ENCODE peak calls at places on chromosomes 6 and 20, in seven cellular contexts. T, F, P, G, A, C and L are unnamed samples.

GRCh38 chr6:47413752-47414516 is 63.7 kb upstream of the CD2AP start:
- DNase-seq in A (peak; percentile 53), G (peak; percentile 35), P (no peak), T (peak; percentile 25), F (peak; percentile 13), C (no peak), L (peak; percentile 12)

GRCh38 chr6:56962451-56962850 is 7.5 kb downstream of the BEND6 start:
- DNase-seq in F (no peak), A (no peak), T (no peak), C (no peak), G (no peak), P (no peak), L (no peak)

GRCh38 chr20:19734811-19735210 is 23.2 kb upstream of the RIN2 start:
- DNase-seq in C (no peak), A (no peak), P (no peak), F (no peak), T (no peak), G (no peak), L (no peak)

GRCh38 chr6:1486387-1486786 is 97.0 kb downstream of the FOXF2 start:
- DNase-seq in F (no peak), P (no peak), G (no peak), T (no peak), A (no peak), C (no peak), L (no peak)

GRCh38 chr6:75296811-75297779 is 12.5 kb upstream of the TMEM30A start:
- DNase-seq in G (no peak), P (no peak), T (no peak), F (no peak), A (peak; percentile 68), C (no peak), L (no peak)

GRCh38 chr6:151004415-151005024 is 139.0 kb downstream of the MTHFD1L start:
- DNase-seq in A (no peak), F (no peak), T (peak; percentile 49), C (no peak), P (no peak), G (peak; percentile 80), L (no peak)

GRCh38 chr20:41669708-41670263 is 51.6 kb upstream of the CHD6 start:
- DNase-seq in T (no peak), G (no peak), C (no peak), A (no peak), P (no peak), F (peak; percentile 55), L (no peak)

GRCh38 chr6:159679091-159680077 is 13.7 kb downstream of the SOD2 start:
- DNase-seq in A (no peak), T (no peak), G (no peak), C (no peak), F (no peak), P (no peak), L (no peak)

GRCh38 chr6:47141963-47142362 is 99.8 kb upstream of the ADGRF1 start:
- DNase-seq in T (no peak), F (no peak), G (no peak), C (no peak), A (no peak), P (no peak), L (no peak)

GRCh38 chr6:131982740-131983259 is 31.6 kb upstream of the CCN2 start:
- DNase-seq in F (no peak), G (peak; percentile 49), A (no peak), T (no peak), C (no peak), P (no peak), L (no peak)

GRCh38 chr6:3211681-3212080 is 15.8 kb downstream of the TUBB2B start:
- DNase-seq in G (no peak), C (no peak), P (no peak), F (no peak), T (no peak), A (no peak), L (no peak)

GRCh38 chr6:149318581-149319286 is 1.2 kb downstream of the TAB2 start:
- DNase-seq in G (no peak), C (no peak), P (no peak), F (no peak), T (no peak), A (peak; percentile 38), L (no peak)

GRCh38 chr20:36859700-36860330 is 16.1 kb upstream of the TLDC2 start:
- DNase-seq in C (no peak), A (no peak), P (no peak), T (no peak), G (no peak), F (no peak), L (no peak)

GRCh38 chr6:133130863-133131262 is 110.3 kb upstream of the EYA4 start:
- DNase-seq in G (no peak), T (no peak), A (no peak), F (peak; percentile 13), P (no peak), C (no peak), L (no peak)

GRCh38 chr6:23454090-23454998 is 671.7 kb upstream of the NRSN1 start:
- DNase-seq in F (no peak), T (no peak), A (peak; percentile 17), C (no peak), G (no peak), P (no peak), L (no peak)

GRCh38 chr6:166394036-166394892 is 11.5 kb upstream of the MPC1 start:
- DNase-seq in T (no peak), A (no peak), C (no peak), F (no peak), G (no peak), P (no peak), L (no peak)

GRCh38 chr6:143843689-143844405 is 709 bp downstream of the LTV1 start:
- DNase-seq in T (no peak), P (no peak), C (no peak), G (no peak), F (no peak), A (peak; percentile 8), L (no peak)

GRCh38 chr6:2047855-2048254 is 197.6 kb downstream of the GMDS start:
- DNase-seq in T (no peak), F (no peak), P (no peak), C (no peak), G (no peak), A (no peak), L (no peak)

GRCh38 chr6:40887904-40888303 is 151.1 kb downstream of the UNC5CL start:
- DNase-seq in T (no peak), F (peak; percentile 78), A (no peak), C (no peak), P (no peak), G (no peak), L (no peak)

GRCh38 chr6:147390909-147391536 is 117.5 kb upstream of the SAMD5 start:
- DNase-seq in T (no peak), G (no peak), P (no peak), A (peak; percentile 47), C (no peak), F (peak; percentile 31), L (peak; percentile 18)

GRCh38 chr20:50981714-50982048 is 23.1 kb downstream of the MOCS3 start:
- DNase-seq in P (no peak), T (no peak), F (no peak), A (no peak), C (no peak), G (no peak), L (no peak)

GRCh38 chr20:48698507-48699267 is 129.1 kb downstream of the PREX1 start:
- DNase-seq in T (no peak), C (peak; percentile 28), F (no peak), A (peak; percentile 33), G (no peak), P (peak; percentile 6), L (no peak)

GRCh38 chr6:160259585-160259984 is 964 bp upstream of the SLC22A2 start:
- DNase-seq in G (no peak), P (no peak), F (no peak), C (no peak), A (peak; percentile 33), T (no peak), L (peak; percentile 15)

GRCh38 chr6:25963426-25964123 is 973 bp downstream of the TRIM38 start:
- DNase-seq in A (no peak), G (no peak), F (no peak), T (no peak), P (no peak), C (peak; percentile 19), L (no peak)

GRCh38 chr20:46025376-46025783 is 3.6 kb upstream of the SLC12A5 start:
- DNase-seq in P (no peak), C (no peak), G (no peak), F (no peak), T (no peak), A (peak; percentile 27), L (no peak)

GRCh38 chr20:8755340-8756118 is 313.4 kb upstream of the PLCB4 start:
- DNase-seq in F (no peak), T (no peak), G (no peak), C (no peak), P (no peak), A (no peak), L (no peak)

GRCh38 chr6:88304515-88304914 is 138.4 kb upstream of the CNR1 start:
- DNase-seq in F (no peak), A (no peak), C (no peak), P (no peak), G (no peak), T (no peak), L (no peak)

GRCh38 chr6:43814865-43815264 is 44.9 kb downstream of the VEGFA start:
- DNase-seq in T (no peak), P (no peak), F (no peak), G (no peak), A (no peak), C (no peak), L (no peak)

GRCh38 chr6:13927203-13927602 is 2.5 kb downstream of the RNF182 start:
- DNase-seq in P (no peak), C (no peak), A (no peak), F (no peak), G (no peak), T (no peak), L (no peak)
- TF ChIP-seq CTCF in P (no peak), C (no peak), A (no peak), F (peak; percentile 21), G (no peak), T (no peak), L (no peak)

GRCh38 chr20:54090230-54091119 is 20.1 kb upstream of the BCAS1 start:
- DNase-seq in A (no peak), C (no peak), F (no peak), P (no peak), G (no peak), T (no peak), L (no peak)
- TF ChIP-seq CTCF in A (no peak), C (no peak), F (no peak), P (no peak), G (no peak), T (no peak), L (no peak)

GRCh38 chr20:10051185-10051584 is 16.4 kb downstream of the ANKEF1 start:
- DNase-seq in C (no peak), F (no peak), P (no peak), G (no peak), T (no peak), A (no peak), L (no peak)

DNA sequence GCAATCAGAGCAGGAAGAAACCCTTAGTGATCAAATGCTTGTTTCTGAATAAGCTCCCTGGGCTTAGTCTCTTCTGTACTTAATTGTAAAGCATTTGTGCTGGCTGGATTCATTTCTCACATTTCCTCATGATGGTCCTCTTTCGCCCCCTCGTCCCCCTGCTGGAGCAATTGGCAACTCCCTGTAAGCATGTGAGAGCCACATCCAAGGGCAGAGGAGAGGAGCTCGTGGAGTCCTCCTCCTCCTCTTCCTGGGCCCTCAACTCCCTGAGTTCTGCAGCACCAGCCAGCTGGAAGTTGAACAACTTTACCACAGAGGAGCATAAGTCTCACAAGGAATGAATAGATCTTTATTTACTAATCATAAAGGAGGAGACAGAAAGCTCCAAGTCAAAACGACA is 12.6 kb downstream of the ANKEF1 start:
- DNase-seq in A (peak; percentile 60), P (no peak), G (no peak), T (no peak), C (peak; percentile 62), F (peak; percentile 53), L (peak; percentile 42)
- TF ChIP-seq CTCF in A (peak; percentile 57), P (no peak), G (peak; percentile 27), T (no peak), C (peak; percentile 36), F (peak; percentile 69), L (peak; percentile 38)

GRCh38 chr6:113690255-113690956 is 166.7 kb upstream of the MARCKS start:
- DNase-seq in C (no peak), T (no peak), F (peak; percentile 20), A (no peak), P (no peak), G (no peak), L (no peak)
- TF ChIP-seq CTCF in C (no peak), T (no peak), F (no peak), A (no peak), P (no peak), G (no peak), L (no peak)